ENCODE peak calls at places on chromosome 1, in seven cellular contexts. N is astrocyte of the spinal cord, C is pancreas, P is tibial artery, E is endothelial cell, F is upper lobe of right lung, H is WTC11. Q is an unnamed sample.

GRCh38 chr1:215833936-215834729 is 267.0 kb downstream of the KCTD3 start:
- DNase-seq in N (no peak), C (no peak), P (no peak), E (no peak), F (no peak), H (no peak), Q (no peak)

GRCh38 chr1:2834146-2834475 is 32.6 kb upstream of the TTC34 start:
- DNase-seq in N (no peak), C (no peak), P (no peak), E (no peak), F (no peak), H (no peak), Q (no peak)

GRCh38 chr1:18972531-18972930 is 16.1 kb upstream of the IFFO2 start:
- DNase-seq in N (peak; percentile 53), C (no peak), P (no peak), E (no peak), F (no peak), H (no peak), Q (no peak)

GRCh38 chr1:12294076-12294475 is 64.2 kb downstream of the VPS13D start:
- DNase-seq in N (peak; percentile 55), C (no peak), P (no peak), E (no peak), F (no peak), H (no peak), Q (no peak)

GRCh38 chr1:62725255-62725654 is 37.1 kb upstream of the DOCK7 start:
- DNase-seq in N (peak; percentile 55), C (no peak), P (no peak), E (no peak), F (no peak), H (no peak), Q (no peak)

GRCh38 chr1:43302226-43302625 is 1.4 kb downstream of the TIE1 start:
- DNase-seq in N (no peak), C (no peak), P (no peak), E (no peak), F (no peak), H (no peak), Q (no peak)

GRCh38 chr1:152182942-152183341 is 23.9 kb upstream of the RPTN start:
- DNase-seq in N (peak; percentile 81), C (no peak), P (peak; percentile 51), E (no peak), F (no peak), H (no peak), Q (no peak)

GRCh38 chr1:206690516-206690915 is 5.8 kb downstream of the MAPKAPK2 start:
- DNase-seq in N (no peak), C (peak; percentile 71), P (no peak), E (no peak), F (no peak), H (no peak), Q (no peak)

GRCh38 chr1:171664976-171665375 is 12.5 kb upstream of the MYOC start:
- DNase-seq in N (no peak), C (no peak), P (no peak), E (no peak), F (no peak), H (no peak), Q (no peak)

GRCh38 chr1:69791311-69791710 is 223.6 kb downstream of the LRRC7 start:
- DNase-seq in N (no peak), C (no peak), P (no peak), E (no peak), F (no peak), H (no peak), Q (no peak)

GRCh38 chr1:48017716-48018115 is 20.5 kb upstream of the TRABD2B start:
- DNase-seq in N (no peak), C (no peak), P (no peak), E (no peak), F (no peak), H (no peak), Q (no peak)

GRCh38 chr1:99849413-99849743 is 783 bp upstream of the AGL start:
- DNase-seq in N (peak; percentile 2), C (no peak), P (no peak), E (no peak), F (no peak), H (no peak), Q (no peak)

GRCh38 chr1:11487196-11487751 is 8.3 kb downstream of the DISP3 start:
- DNase-seq in N (no peak), C (no peak), P (no peak), E (no peak), F (no peak), H (peak; percentile 15), Q (no peak)

GRCh38 chr1:166304131-166304530 is 137.3 kb upstream of the FAM78B start:
- DNase-seq in N (no peak), C (no peak), P (no peak), E (no peak), F (no peak), H (no peak), Q (no peak)

GRCh38 chr1:156816561-156817328 is at the start of gene SH2D2A:
- DNase-seq in N (no peak), C (no peak), P (no peak), E (no peak), F (peak; percentile 73), H (no peak), Q (no peak)

GRCh38 chr1:200985481-200985880 is 38.0 kb downstream of the KIF21B start:
- DNase-seq in N (no peak), C (no peak), P (no peak), E (no peak), F (no peak), H (no peak), Q (no peak)

GRCh38 chr1:224435318-224435763 is 744 bp upstream of the WDR26 start:
- DNase-seq in N (peak; percentile 36), C (no peak), P (no peak), E (no peak), F (no peak), H (no peak), Q (no peak)

GRCh38 chr1:4803335-4803734 is 148.9 kb downstream of the AJAP1 start:
- DNase-seq in N (no peak), C (no peak), P (no peak), E (no peak), F (no peak), H (no peak), Q (no peak)

GRCh38 chr1:235749755-235750300 is 100.2 kb upstream of the GNG4 start:
- DNase-seq in N (no peak), C (no peak), P (no peak), E (no peak), F (no peak), H (no peak), Q (no peak)

GRCh38 chr1:29962831-29963247 is 726.5 kb downstream of the PTPRU start:
- DNase-seq in N (no peak), C (no peak), P (no peak), E (no peak), F (no peak), H (no peak), Q (no peak)

GRCh38 chr1:212178830-212179370 is 106.3 kb upstream of the PPP2R5A start:
- DNase-seq in N (peak; percentile 1), C (no peak), P (no peak), E (no peak), F (no peak), H (no peak), Q (no peak)

GRCh38 chr1:246803891-246804290 is 79.7 kb downstream of the SCCPDH start:
- DNase-seq in N (no peak), C (no peak), P (no peak), E (no peak), F (no peak), H (no peak), Q (no peak)

GRCh38 chr1:88855986-88856385 is 35.4 kb downstream of the GTF2B start:
- DNase-seq in N (no peak), C (no peak), P (no peak), E (no peak), F (no peak), H (no peak), Q (no peak)

GRCh38 chr1:163932901-163933300 is 611.1 kb downstream of the NUF2 start:
- DNase-seq in N (no peak), C (no peak), P (no peak), E (no peak), F (no peak), H (no peak), Q (no peak)

GRCh38 chr1:178241837-178242236 is 147.9 kb downstream of the RASAL2 start:
- DNase-seq in N (no peak), C (no peak), P (no peak), E (no peak), F (no peak), H (no peak), Q (no peak)
- TF ChIP-seq CTCF in N (no peak), C (no peak), P (no peak), E (peak; percentile 68), F (peak; percentile 10), H (no peak), Q (peak; percentile 65)

GRCh38 chr1:25356441-25356840 is 18.3 kb downstream of the TMEM50A start:
- DNase-seq in N (no peak), C (no peak), P (no peak), E (no peak), F (no peak), H (no peak), Q (no peak)
- TF ChIP-seq CTCF in N (no peak), C (no peak), P (no peak), E (no peak), F (no peak), H (no peak), Q (no peak)

DNA sequence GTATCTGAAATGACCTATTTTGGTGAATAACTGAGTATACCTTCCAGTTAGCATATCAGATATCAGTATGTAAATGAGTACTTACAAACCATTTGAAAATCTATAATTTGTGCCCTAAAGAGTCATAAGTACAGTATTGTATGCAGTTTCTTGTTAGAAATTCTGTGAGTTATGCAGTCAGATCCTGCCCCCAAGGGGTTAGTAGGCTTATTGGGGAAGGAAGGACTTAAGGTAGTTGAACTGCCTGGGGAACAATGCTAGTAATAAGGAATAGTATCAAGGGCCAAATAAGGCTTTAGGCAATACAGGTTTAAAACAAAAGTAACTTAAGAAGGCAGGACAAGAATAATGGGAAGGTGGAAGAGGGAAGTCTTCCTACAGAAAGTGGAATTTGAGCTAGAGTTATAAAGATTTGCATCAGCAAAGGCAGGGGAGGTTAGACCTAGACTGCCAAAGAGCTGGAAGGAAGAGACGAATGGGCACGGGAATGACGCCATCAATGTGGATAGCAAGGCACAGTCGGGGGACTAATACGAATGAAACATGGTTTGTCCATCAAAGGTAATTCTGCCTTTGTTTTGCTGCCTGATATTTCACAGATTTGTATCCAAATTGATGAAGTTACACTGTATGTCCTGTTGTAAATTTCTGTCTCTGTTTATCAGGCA is 182.9 kb upstream of the DPYD start:
- DNase-seq in N (peak; percentile 54), C (no peak), P (no peak), E (no peak), F (no peak), H (no peak), Q (no peak)
- TF ChIP-seq CTCF in N (peak; percentile 23), C (no peak), P (no peak), E (no peak), F (no peak), H (no peak), Q (peak; percentile 58)

GRCh38 chr1:14143777-14144176 is 443.8 kb downstream of the PRDM2 start:
- DNase-seq in N (no peak), C (no peak), P (no peak), E (no peak), F (no peak), H (no peak), Q (no peak)

DNA sequence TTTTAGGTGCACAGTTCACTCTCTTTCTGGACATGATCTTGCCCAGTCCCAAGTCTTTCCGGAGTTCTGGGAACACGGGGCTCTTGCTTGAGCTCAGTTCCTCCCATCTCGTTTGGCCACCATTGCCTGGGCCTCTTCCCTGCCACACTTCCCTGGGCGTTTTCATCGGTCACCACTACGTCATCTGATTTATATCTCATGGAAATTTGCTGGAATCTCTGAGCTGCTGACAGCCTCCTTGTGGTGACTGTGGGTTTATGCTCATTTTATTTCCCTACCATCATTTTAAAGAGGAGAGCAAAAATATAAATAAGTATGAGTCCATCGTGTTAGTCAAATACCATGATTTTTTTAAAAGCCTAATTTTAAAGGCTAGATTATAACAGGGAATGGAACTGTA is 449.1 kb upstream of the KAZN start:
- DNase-seq in N (no peak), C (no peak), P (no peak), E (no peak), F (no peak), H (no peak), Q (no peak)
- TF ChIP-seq CTCF in N (peak; percentile 19), C (no peak), P (no peak), E (no peak), F (no peak), H (no peak), Q (no peak)